ENCODE peak calls at places on chromosomes 5 and 9, in five cellular contexts. A is GM12878, R is SK-N-SH, Z is H1, M is K562. J is an unnamed sample.

GRCh38 chr9:68872026-68872501 is 141.8 kb downstream of the PRKACG start:
- DNase-seq in R (no peak), M (no peak), A (no peak), Z (peak), J (no peak)

GRCh38 chr9:123537809-123538208 is 181.8 kb downstream of the CRB2 start:
- DNase-seq in R (no peak), Z (no peak), A (no peak), M (no peak), J (peak)

GRCh38 chr5:139651502-139651862 is 3.3 kb downstream of the CXXC5 start:
- DNase-seq in M (no peak), R (no peak), A (no peak), Z (no peak), J (no peak)

GRCh38 chr5:154528005-154528594 is 50.1 kb upstream of the HAND1 start:
- DNase-seq in A (no peak), M (no peak), Z (no peak), R (peak), J (no peak)

GRCh38 chr9:137195525-137196220 is 4.9 kb downstream of the TPRN start:
- DNase-seq in R (no peak), Z (no peak), A (no peak), M (no peak), J (no peak)

GRCh38 chr5:96823900-96824351 is 16.2 kb upstream of the ERAP1 start:
- DNase-seq in A (no peak), Z (no peak), R (peak), M (no peak), J (peak)

GRCh38 chr9:89234636-89235035 is 56.0 kb upstream of the SHC3 start:
- DNase-seq in M (no peak), Z (no peak), R (peak), A (peak), J (no peak)

GRCh38 chr5:375336-375920 is 53.9 kb downstream of the AHRR start:
- DNase-seq in M (no peak), R (peak), Z (no peak), A (no peak), J (no peak)

GRCh38 chr5:164518049-164518740 is 1012.8 kb downstream of the MAT2B start:
- DNase-seq in R (peak), A (no peak), M (no peak), Z (no peak), J (no peak)

GRCh38 chr5:127089206-127089605 is 15.9 kb upstream of the C5orf63 start:
- DNase-seq in R (no peak), Z (no peak), M (no peak), A (no peak), J (no peak)
- H2AFZ ChIP-seq in R (no peak), Z (no peak), M (no peak), A (no peak), J (no peak)

GRCh38 chr5:43274435-43275114 is 38.6 kb downstream of the HMGCS1 start:
- DNase-seq in M (no peak), Z (no peak), R (no peak), A (no peak), J (no peak)
- TF ChIP-seq TAF1 in M (no peak), Z (no peak), R (no peak), A (no peak), J (no peak)

DNA sequence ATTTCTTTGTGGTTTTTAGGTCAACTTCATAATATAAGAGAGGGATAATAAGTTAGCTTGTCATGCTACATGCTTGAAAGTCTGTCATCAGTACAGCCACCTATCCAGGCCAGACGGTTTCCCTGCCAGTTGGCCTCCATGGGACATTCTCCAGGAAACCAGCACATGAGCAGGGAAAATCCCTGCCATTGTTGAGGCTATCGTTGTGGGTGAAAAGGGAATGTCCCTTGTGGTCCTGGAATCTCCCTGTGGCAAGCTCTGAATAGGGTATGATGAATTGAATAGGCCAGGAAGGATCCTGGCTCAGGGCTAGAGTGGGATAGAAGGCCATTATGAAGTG is 12.2 kb downstream of the F2RL1 start:
- DNase-seq in A (peak), R (no peak), M (no peak), Z (no peak), J (no peak)
- H3K9ac ChIP-seq in A (no peak), R (no peak), M (no peak), Z (no peak), J (no peak)

GRCh38 chr5:87887247-87887646 is 381.4 kb downstream of the TMEM161B start:
- DNase-seq in R (no peak), A (no peak), Z (no peak), M (no peak), J (no peak)

GRCh38 chr5:87888139-87888538 is 380.5 kb downstream of the TMEM161B start:
- DNase-seq in A (no peak), Z (no peak), R (no peak), M (no peak), J (no peak)

GRCh38 chr5:87885727-87886126 is 382.9 kb downstream of the TMEM161B start:
- DNase-seq in A (no peak), R (no peak), Z (no peak), M (no peak), J (no peak)
- H2AFZ ChIP-seq in A (no peak), R (no peak), Z (no peak), M (no peak), J (no peak)

GRCh38 chr5:172530835-172531703 is 76.7 kb upstream of the SH3PXD2B start:
- DNase-seq in M (no peak), A (peak), R (no peak), Z (no peak), J (no peak)

GRCh38 chr5:172533399-172534228 is 79.3 kb upstream of the SH3PXD2B start:
- DNase-seq in M (no peak), A (no peak), R (no peak), Z (no peak), J (no peak)

GRCh38 chr5:172533058-172533398 is 78.7 kb upstream of the SH3PXD2B start:
- DNase-seq in Z (no peak), R (no peak), A (no peak), M (peak), J (no peak)

GRCh38 chr5:172531704-172532026 is 77.3 kb upstream of the SH3PXD2B start:
- DNase-seq in M (no peak), Z (no peak), A (no peak), R (no peak), J (no peak)

GRCh38 chr5:172534229-172535169 is 80.2 kb upstream of the SH3PXD2B start:
- DNase-seq in Z (no peak), R (no peak), A (no peak), M (no peak), J (no peak)
- TF ChIP-seq TAF1 in Z (no peak), R (no peak), A (no peak), M (no peak), J (no peak)